ENCODE peak calls at places on chromosomes 3 and 15, in five cellular contexts. One of them, this sample, is unnamed.

GRCh38 chr3:23809294-23809693 is 3.5 kb downstream of the UBE2E1 start:
- DNase-seq in iris pigment epithelial cell: no peak
- DNase-seq in AG09309: no peak
- DNase-seq in left ventricle myocardium inferior: no peak
- DNase-seq in NCI-H1105: no peak
- DNase-seq in this sample: no peak

GRCh38 chr15:25176991-25177954 is 222.5 kb downstream of the SNRPN start:
- DNase-seq in NCI-H1105: no peak
- DNase-seq in AG09309: no peak
- DNase-seq in iris pigment epithelial cell: no peak
- DNase-seq in left ventricle myocardium inferior: peak
- DNase-seq in this sample: no peak

GRCh38 chr15:61653110-61653509 is 407.1 kb downstream of the VPS13C start:
- DNase-seq in iris pigment epithelial cell: no peak
- DNase-seq in NCI-H1105: no peak
- DNase-seq in left ventricle myocardium inferior: peak
- DNase-seq in AG09309: no peak
- DNase-seq in this sample: no peak

GRCh38 chr15:89492934-89493631 is 3.3 kb downstream of the RHCG start:
- DNase-seq in AG09309: no peak
- DNase-seq in NCI-H1105: no peak
- DNase-seq in iris pigment epithelial cell: no peak
- DNase-seq in left ventricle myocardium inferior: no peak
- DNase-seq in this sample: no peak

GRCh38 chr3:12040902-12041301 is 36.7 kb downstream of the SYN2 start:
- DNase-seq in left ventricle myocardium inferior: no peak
- DNase-seq in iris pigment epithelial cell: no peak
- DNase-seq in AG09309: no peak
- DNase-seq in NCI-H1105: no peak
- DNase-seq in this sample: no peak

GRCh38 chr3:77887611-77888010 is 847.7 kb downstream of the ROBO2 start:
- DNase-seq in AG09309: no peak
- DNase-seq in NCI-H1105: no peak
- DNase-seq in left ventricle myocardium inferior: no peak
- DNase-seq in iris pigment epithelial cell: peak
- DNase-seq in this sample: peak

GRCh38 chr3:82525-82924 is 114.0 kb upstream of the CHL1 start:
- DNase-seq in AG09309: no peak
- DNase-seq in left ventricle myocardium inferior: no peak
- DNase-seq in iris pigment epithelial cell: no peak
- DNase-seq in NCI-H1105: no peak
- DNase-seq in this sample: no peak

GRCh38 chr3:56812749-56813655 is 11.3 kb upstream of the ARHGEF3 start:
- DNase-seq in iris pigment epithelial cell: peak
- DNase-seq in AG09309: no peak
- DNase-seq in left ventricle myocardium inferior: no peak
- DNase-seq in NCI-H1105: no peak
- DNase-seq in this sample: peak

GRCh38 chr3:112086857-112087524 is 802 bp downstream of the C3orf52 start:
- DNase-seq in NCI-H1105: no peak
- DNase-seq in AG09309: no peak
- DNase-seq in iris pigment epithelial cell: peak
- DNase-seq in left ventricle myocardium inferior: no peak
- DNase-seq in this sample: peak